ENCODE peak calls at places on chromosomes 4 and X, in four cellular contexts. Q, D, J and I are unnamed samples.
A peak's percentile ranks its signal among the peaks of the same experiment; 100 is the strongest.

GRCh38 chrX:111652719-111653118 is 28.3 kb upstream of the ALG13 start:
- DNase-seq in Q (no peak), D (no peak), J (no peak), I (no peak)

GRCh38 chr4:86011117-86011516 is 348.7 kb downstream of the MAPK10 start:
- DNase-seq in Q (peak; percentile 48), D (peak; percentile 94), J (no peak), I (no peak)

GRCh38 chr4:138241281-138242075 is 671 bp downstream of the SLC7A11 start:
- DNase-seq in Q (no peak), D (peak; percentile 71), J (peak; percentile 59), I (no peak)

GRCh38 chr4:168587326-168588125 is 90.7 kb downstream of the PALLD start:
- DNase-seq in Q (peak; percentile 9), D (peak; percentile 92), J (no peak), I (no peak)

GRCh38 chrX:19698125-19698524 is 182.8 kb upstream of the MAP3K15 start:
- DNase-seq in Q (no peak), D (peak; percentile 77), J (no peak), I (no peak)

GRCh38 chrX:31545726-31546125 is 473.9 kb upstream of the FTHL17 start:
- DNase-seq in Q (no peak), D (peak; percentile 9), J (no peak), I (no peak)

GRCh38 chr4:152308925-152309324 is 227.0 kb downstream of the FBXW7 start:
- DNase-seq in Q (no peak), D (no peak), J (no peak), I (no peak)

GRCh38 chrX:24081661-24082154 is 27.0 kb downstream of the EIF2S3 start:
- DNase-seq in Q (peak; percentile 11), D (peak; percentile 65), J (peak; percentile 61), I (peak; percentile 18)

GRCh38 chrX:132092439-132093065 is 35.3 kb downstream of the FRMD7 start:
- DNase-seq in Q (peak; percentile 81), D (peak; percentile 61), J (peak; percentile 61), I (peak; percentile 10)

GRCh38 chr4:70838972-70839536 is 636 bp downstream of the GRSF1 start:
- DNase-seq in Q (peak; percentile 33), D (peak; percentile 82), J (peak; percentile 64), I (peak; percentile 47)

GRCh38 chrX:70262952-70263567 is 3.1 kb upstream of the P2RY4 start:
- DNase-seq in Q (no peak), D (peak; percentile 61), J (peak; percentile 30), I (no peak)

GRCh38 chr4:4585012-4585670 is 43.3 kb upstream of the STX18 start:
- DNase-seq in Q (no peak), D (peak; percentile 88), J (no peak), I (no peak)

GRCh38 chr4:152016325-152016665 is 255.5 kb upstream of the GATB start:
- DNase-seq in Q (no peak), D (no peak), J (no peak), I (no peak)

GRCh38 chr4:16750882-16751642 is 147.4 kb downstream of the LDB2 start:
- DNase-seq in Q (no peak), D (no peak), J (no peak), I (no peak)

GRCh38 chrX:105098812-105099211 is 121.7 kb downstream of the TEX13A start:
- DNase-seq in Q (no peak), D (no peak), J (no peak), I (no peak)

GRCh38 chr4:80309301-80310004 is 26.1 kb upstream of the CFAP299 start:
- DNase-seq in Q (no peak), D (peak; percentile 97), J (no peak), I (no peak)

GRCh38 chr4:119209586-119209985 is 2.9 kb upstream of the USP53 start:
- DNase-seq in Q (no peak), D (peak; percentile 22), J (no peak), I (no peak)

GRCh38 chrX:130170752-130171445 is 863 bp upstream of the RAB33A start:
- DNase-seq in Q (no peak), D (peak; percentile 11), J (no peak), I (peak; percentile 52)

GRCh38 chr4:23305026-23305425 is 584.8 kb downstream of the PPARGC1A start:
- DNase-seq in Q (no peak), D (no peak), J (no peak), I (no peak)

GRCh38 chrX:71106427-71106826 is at the start of gene CXorf65:
- DNase-seq in Q (no peak), D (no peak), J (no peak), I (no peak)

GRCh38 chr4:106569151-106570029 is 200.8 kb upstream of the GIMD1 start:
- DNase-seq in Q (no peak), D (peak; percentile 53), J (no peak), I (no peak)

GRCh38 chrX:15567886-15568616 is 32.7 kb downstream of the ACE2 start:
- DNase-seq in Q (no peak), D (no peak), J (no peak), I (no peak)

GRCh38 chr4:157978680-157979361 is 194.0 kb downstream of the GASK1B start:
- DNase-seq in Q (peak; percentile 62), D (peak; percentile 66), J (peak; percentile 44), I (no peak)

GRCh38 chr4:54941994-54942552 is 183.3 kb downstream of the KDR start:
- DNase-seq in Q (no peak), D (no peak), J (no peak), I (peak; percentile 32)

GRCh38 chr4:140246216-140246615 is 92.2 kb upstream of the MAML3 start:
- DNase-seq in Q (no peak), D (no peak), J (no peak), I (no peak)

GRCh38 chr4:107279729-107280128 is 243.6 kb upstream of the DKK2 start:
- DNase-seq in Q (no peak), D (peak; percentile 74), J (no peak), I (no peak)

GRCh38 chr4:169416461-169416860 is 145.7 kb upstream of the SH3RF1 start:
- DNase-seq in Q (no peak), D (no peak), J (no peak), I (no peak)

GRCh38 chr4:106369456-106370060 is 980 bp upstream of the GIMD1 start:
- DNase-seq in Q (peak; percentile 57), D (peak; percentile 85), J (no peak), I (no peak)

GRCh38 chr4:82678046-82678445 is 116.3 kb upstream of the TMEM150C start:
- DNase-seq in Q (no peak), D (peak; percentile 36), J (no peak), I (no peak)

GRCh38 chrX:136209016-136209738 is 42.0 kb downstream of the MAP7D3 start:
- DNase-seq in Q (peak; percentile 56), D (peak; percentile 72), J (peak; percentile 39), I (peak; percentile 11)

GRCh38 chr4:185567828-185568442 is 32.6 kb upstream of the PDLIM3 start:
- DNase-seq in Q (no peak), D (peak; percentile 38), J (peak; percentile 58), I (no peak)

GRCh38 chr4:138341739-138342415 is 99.7 kb upstream of the SLC7A11 start:
- DNase-seq in Q (no peak), D (no peak), J (no peak), I (no peak)

GRCh38 chr4:121656269-121656641 is 40.5 kb downstream of the ANXA5 start:
- DNase-seq in Q (peak; percentile 75), D (peak; percentile 69), J (peak; percentile 22), I (no peak)

GRCh38 chr4:88411491-88412101 is 32.9 kb downstream of the HERC6 start:
- DNase-seq in Q (no peak), D (no peak), J (no peak), I (no peak)

GRCh38 chrX:42491145-42491907 is 286.6 kb downstream of the PPP1R2C start:
- DNase-seq in Q (no peak), D (no peak), J (no peak), I (no peak)

GRCh38 chrX:24732705-24733104 is 39.0 kb downstream of the POLA1 start:
- DNase-seq in Q (no peak), D (peak; percentile 3), J (no peak), I (no peak)

GRCh38 chr4:158810487-158811215 is 41.8 kb downstream of the FNIP2 start:
- DNase-seq in Q (peak; percentile 53), D (peak; percentile 99), J (peak; percentile 59), I (no peak)

GRCh38 chr4:150973626-150974250 is 41.3 kb downstream of the LRBA start:
- DNase-seq in Q (no peak), D (peak; percentile 7), J (no peak), I (no peak)

GRCh38 chr4:150974251-150974640 is 40.8 kb downstream of the LRBA start:
- DNase-seq in Q (no peak), D (no peak), J (no peak), I (no peak)

GRCh38 chr4:150971901-150972300 is 43.2 kb downstream of the LRBA start:
- DNase-seq in Q (no peak), D (no peak), J (no peak), I (no peak)

GRCh38 chr4:150972592-150972991 is 42.5 kb downstream of the LRBA start:
- DNase-seq in Q (no peak), D (no peak), J (no peak), I (no peak)

DNA sequence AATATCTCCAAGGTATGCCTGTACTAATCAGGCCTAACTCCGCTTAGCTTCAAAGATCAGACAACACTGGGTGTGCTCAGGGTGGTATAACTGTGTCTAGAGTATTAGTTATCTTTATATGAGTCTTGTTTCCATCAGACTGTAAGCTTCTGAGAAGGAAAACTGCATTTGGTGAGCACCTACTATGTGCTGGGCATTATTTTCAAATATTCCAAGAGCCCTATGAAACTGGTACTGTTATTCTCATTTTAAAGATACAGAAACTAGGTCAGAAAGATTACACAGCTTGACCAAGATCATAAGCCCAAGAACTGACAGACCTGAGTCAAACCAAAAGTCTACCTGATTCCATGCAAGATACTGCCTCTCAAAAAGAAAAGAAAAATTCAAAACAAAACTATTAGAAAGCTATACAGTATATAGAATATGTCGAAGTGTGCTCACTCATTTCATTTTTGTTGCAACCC is 44.4 kb downstream of the LRBA start:
- DNase-seq in Q (no peak), D (no peak), J (no peak), I (no peak)
- H3K9me3 ChIP-seq in Q (no peaks in the 10 kb centered on the region), D (no peaks in the 10 kb centered on the region), J (no peaks in the 10 kb centered on the region), I (no peaks in the 10 kb centered on the region)

DNA sequence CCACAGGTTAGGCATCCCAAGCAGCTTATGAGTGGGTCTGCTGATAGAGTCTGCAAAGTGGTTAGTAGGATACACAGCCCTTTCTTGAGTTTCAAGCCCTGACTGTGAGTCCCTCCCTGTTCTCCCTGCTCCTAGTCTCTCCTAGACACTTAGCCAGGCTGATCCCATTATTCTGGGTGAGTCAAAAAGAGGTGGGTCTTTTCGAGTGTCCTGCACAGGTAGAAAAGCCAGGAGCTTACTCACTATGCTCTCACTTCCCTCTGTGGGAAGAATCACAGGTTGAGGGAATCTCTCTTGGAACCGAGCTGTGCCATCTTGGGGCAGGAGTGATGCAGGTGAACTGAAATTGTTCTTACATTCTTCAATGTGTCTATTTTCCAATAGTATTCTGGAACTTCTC is 29.7 kb downstream of the SCLT1 start:
- DNase-seq in Q (no peak), D (no peak), J (no peak), I (no peak)
- H3K9me3 ChIP-seq in Q (peaks cover 5% of the 10 kb centered on the region), D (no peaks in the 10 kb centered on the region), J (no peaks in the 10 kb centered on the region), I (peaks cover 20% of the 10 kb centered on the region)

GRCh38 chr4:129062580-129062979 is 30.8 kb downstream of the SCLT1 start:
- DNase-seq in Q (no peak), D (no peak), J (no peak), I (no peak)
- H3K9me3 ChIP-seq in Q (peaks cover 5% of the 10 kb centered on the region), D (no peaks in the 10 kb centered on the region), J (no peaks in the 10 kb centered on the region), I (peaks cover 20% of the 10 kb centered on the region)

DNA sequence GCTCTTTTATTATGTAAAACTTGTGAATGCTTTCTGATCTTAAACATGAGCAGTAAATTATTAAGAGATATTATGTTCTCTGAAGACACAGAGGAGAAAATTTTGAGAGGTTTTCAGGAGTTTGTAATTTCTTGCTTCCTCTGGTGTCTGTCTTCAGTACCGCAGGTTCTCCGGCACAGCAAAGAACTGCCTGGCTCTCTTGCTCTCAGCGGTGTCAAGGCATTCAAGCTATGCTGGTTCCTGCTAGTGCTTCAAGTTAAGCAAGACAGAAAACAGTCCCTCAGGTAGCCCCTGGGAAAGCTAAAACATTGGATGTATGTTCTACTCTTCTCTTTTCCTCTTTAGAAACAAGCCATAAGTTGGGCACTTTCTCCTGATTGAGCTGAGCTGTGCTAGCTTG is 120.2 kb upstream of the CENPE start:
- DNase-seq in Q (no peak), D (no peak), J (no peak), I (no peak)
- H3K9me3 ChIP-seq in Q (no peaks in the 10 kb centered on the region), D (peaks cover 3% of the 10 kb centered on the region), J (no peaks in the 10 kb centered on the region), I (no peaks in the 10 kb centered on the region)